ENCODE peak calls at places on chromosomes 1 and 21, in four cellular contexts. Q, Z, H and L are unnamed samples.

GRCh38 chr1:10361515-10361914 is 37.3 kb upstream of the PGD start:
- DNase-seq in Z (no peak), Q (no peak), H (no peak), L (no peak)

GRCh38 chr1:32724678-32725594 is 22.4 kb upstream of the SYNC start:
- DNase-seq in Z (peak; percentile 35), H (peak; percentile 43), Q (peak; percentile 43), L (no peak)

GRCh38 chr1:201218409-201218808 is 27.8 kb downstream of the IGFN1 start:
- DNase-seq in Z (no peak), H (no peak), Q (no peak), L (peak; percentile 88)

GRCh38 chr1:118783095-118783758 is 204.9 kb downstream of the TBX15 start:
- DNase-seq in Z (no peak), H (peak; percentile 38), Q (no peak), L (no peak)

GRCh38 chr21:45826733-45827692 is 154.6 kb upstream of the COL6A1 start:
- DNase-seq in Q (no peak), Z (no peak), H (no peak), L (peak; percentile 79)

GRCh38 chr1:75796376-75797272 is at the start of gene MSH4:
- DNase-seq in Q (peak; percentile 10), H (no peak), Z (no peak), L (no peak)

GRCh38 chr1:55816456-55816794 is 601.3 kb upstream of the USP24 start:
- DNase-seq in H (no peak), Z (no peak), Q (no peak), L (no peak)

GRCh38 chr1:152983743-152984142 is at the start of gene SPRR1A:
- DNase-seq in H (no peak), Q (no peak), Z (no peak), L (no peak)

GRCh38 chr21:26900980-26901379 is 55.8 kb upstream of the ADAMTS1 start:
- DNase-seq in Z (no peak), H (no peak), Q (no peak), L (no peak)

GRCh38 chr1:153509729-153510354 is 25.9 kb downstream of the S100A6 start:
- DNase-seq in Z (no peak), H (peak; percentile 30), Q (no peak), L (no peak)

GRCh38 chr21:42530167-42530518 is 16.5 kb downstream of the SLC37A1 start:
- DNase-seq in Z (no peak), H (no peak), Q (no peak), L (no peak)

GRCh38 chr1:29649375-29650040 is 413.2 kb downstream of the PTPRU start:
- DNase-seq in Q (no peak), Z (no peak), H (no peak), L (peak; percentile 67)

GRCh38 chr1:16120411-16120810 is 35.5 kb downstream of the EPHA2 start:
- DNase-seq in H (no peak), Q (no peak), Z (no peak), L (no peak)

GRCh38 chr1:4553761-4554160 is 100.6 kb upstream of the AJAP1 start:
- DNase-seq in Z (no peak), H (no peak), Q (no peak), L (peak; percentile 64)

GRCh38 chr1:23879809-23880208 is 11.7 kb upstream of the FUCA1 start:
- DNase-seq in H (no peak), Q (no peak), Z (no peak), L (no peak)

GRCh38 chr1:28893403-28894102 is 20.8 kb upstream of the EPB41 start:
- DNase-seq in H (no peak), Q (no peak), Z (no peak), L (peak; percentile 64)

GRCh38 chr1:210384625-210385024 is 55.9 kb downstream of the HHAT start:
- DNase-seq in H (no peak), Z (no peak), Q (no peak), L (no peak)

GRCh38 chr1:51088474-51088873 is 13.6 kb upstream of the C1orf185 start:
- DNase-seq in Z (no peak), H (no peak), Q (no peak), L (no peak)

GRCh38 chr1:44072204-44072603 is 40.9 kb upstream of the SLC6A9 start:
- DNase-seq in H (no peak), Q (no peak), Z (no peak), L (no peak)

GRCh38 chr21:42381347-42381984 is 14.4 kb downstream of the TMPRSS3 start:
- DNase-seq in Q (no peak), Z (peak; percentile 54), H (peak; percentile 72), L (no peak)

GRCh38 chr1:158145173-158145719 is 35.4 kb upstream of the CD1D start:
- DNase-seq in H (peak; percentile 56), Z (peak; percentile 28), Q (peak; percentile 27), L (no peak)

GRCh38 chr1:234970731-234971476 is 157.7 kb downstream of the TOMM20 start:
- DNase-seq in Z (peak; percentile 54), H (peak; percentile 76), Q (peak; percentile 88), L (peak; percentile 94)
- TF ChIP-seq POLR2A in Z (peak; percentile 55), H (peak; percentile 48), Q (no peak), L (no peak)

DNA sequence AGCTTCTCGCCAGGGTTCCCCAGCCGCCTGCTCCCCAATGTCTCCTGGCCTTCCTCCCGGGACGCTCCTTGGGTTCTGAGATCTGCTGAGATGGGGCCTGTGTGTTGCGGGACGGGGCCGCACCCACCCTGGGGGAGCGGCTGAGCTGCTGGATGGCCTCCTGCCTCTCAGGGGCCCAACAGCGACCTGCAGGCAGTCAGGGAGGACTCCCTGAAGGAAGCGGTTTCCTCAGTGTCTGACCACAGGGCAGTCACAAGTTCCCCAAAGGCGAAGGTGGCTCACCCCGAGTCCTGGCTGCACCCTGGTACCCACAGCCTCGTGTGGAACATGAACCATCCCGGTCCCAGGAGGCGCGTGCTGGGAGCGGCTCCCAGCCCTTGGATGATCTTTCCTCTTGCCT is 18.6 kb upstream of the PLCH2 start:
- DNase-seq in Q (no peak), Z (no peak), H (no peak), L (no peak)
- H3K27me3 ChIP-seq in Q (no peaks in the 10 kb centered on the region), Z (no peaks in the 10 kb centered on the region), H (no peaks in the 10 kb centered on the region), L (no peaks in the 10 kb centered on the region)

GRCh38 chr1:150807257-150807637 is 813 bp downstream of the CTSK start:
- DNase-seq in Q (no peak), Z (no peak), H (no peak), L (no peak)

GRCh38 chr1:150807674-150808073 is 386 bp downstream of the CTSK start:
- DNase-seq in H (no peak), Z (no peak), Q (no peak), L (no peak)

GRCh38 chr1:150809651-150810050 is 1.6 kb upstream of the CTSK start:
- DNase-seq in Z (no peak), H (no peak), Q (no peak), L (no peak)

GRCh38 chr1:150808851-150809250 is 791 bp upstream of the CTSK start:
- DNase-seq in Z (no peak), H (no peak), Q (no peak), L (no peak)

DNA sequence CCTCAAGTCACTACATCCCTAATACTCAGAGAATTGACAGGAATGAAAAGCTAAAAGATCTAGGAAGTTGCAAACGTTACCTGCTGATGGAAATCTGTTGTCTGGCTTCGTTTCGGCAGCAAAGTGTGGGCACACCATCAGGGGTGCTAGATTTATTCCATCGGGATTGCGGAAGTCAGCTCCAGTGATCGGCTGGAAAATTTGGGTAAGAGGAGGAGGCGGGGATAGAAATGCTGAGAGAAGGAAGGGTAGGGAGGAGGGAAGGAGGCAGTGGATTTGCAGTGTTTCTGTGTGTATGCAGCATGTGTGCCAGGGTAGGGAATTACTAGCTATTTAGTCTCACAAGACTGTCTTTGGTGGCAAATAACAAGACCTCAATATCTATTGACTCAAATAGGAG is at the start of gene CTSK:
- DNase-seq in Q (peak; percentile 19), Z (no peak), H (no peak), L (no peak)
- TF ChIP-seq POLR2A in Q (no peak), Z (no peak), H (no peak), L (no peak)

DNA sequence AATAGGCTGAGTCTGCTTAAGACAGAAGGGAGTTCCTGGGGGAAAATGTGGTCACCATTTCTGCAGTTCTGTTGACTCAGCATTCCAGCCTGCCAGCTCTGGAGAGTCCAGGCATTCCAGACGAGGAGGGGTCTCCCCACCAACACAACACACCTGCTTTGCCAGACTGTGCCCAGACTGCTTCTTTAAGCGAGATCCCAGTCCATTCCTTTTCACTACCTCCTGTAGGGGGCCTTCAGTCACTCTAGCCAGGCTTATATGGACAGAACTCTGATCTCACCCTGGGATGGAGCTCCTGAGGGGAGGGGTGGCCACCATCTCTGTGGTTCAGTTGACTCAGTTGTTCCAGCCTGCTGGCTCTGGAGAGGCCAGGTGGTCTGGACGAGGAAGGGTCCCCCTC is 48.5 kb downstream of the UBE2U start:
- DNase-seq in Q (no peak), Z (no peak), H (no peak), L (no peak)
- H3K27me3 ChIP-seq in Q (no peaks in the 10 kb centered on the region), Z (no peaks in the 10 kb centered on the region), H (no peaks in the 10 kb centered on the region), L (no peaks in the 10 kb centered on the region)

GRCh38 chr1:2404890-2405511 is 7.4 kb downstream of the PEX10 start:
- DNase-seq in Z (no peak), Q (peak; percentile 46), H (no peak), L (no peak)
- TF ChIP-seq POLR2A in Z (no peak), Q (no peak), H (no peak), L (no peak)

GRCh38 chr1:214188835-214189234 is 92.1 kb upstream of the SMYD2 start:
- DNase-seq in Z (no peak), H (no peak), Q (no peak), L (no peak)
- H3K27me3 ChIP-seq in Z (no peaks in the 10 kb centered on the region), H (no peaks in the 10 kb centered on the region), Q (no peaks in the 10 kb centered on the region), L (no peaks in the 10 kb centered on the region)

DNA sequence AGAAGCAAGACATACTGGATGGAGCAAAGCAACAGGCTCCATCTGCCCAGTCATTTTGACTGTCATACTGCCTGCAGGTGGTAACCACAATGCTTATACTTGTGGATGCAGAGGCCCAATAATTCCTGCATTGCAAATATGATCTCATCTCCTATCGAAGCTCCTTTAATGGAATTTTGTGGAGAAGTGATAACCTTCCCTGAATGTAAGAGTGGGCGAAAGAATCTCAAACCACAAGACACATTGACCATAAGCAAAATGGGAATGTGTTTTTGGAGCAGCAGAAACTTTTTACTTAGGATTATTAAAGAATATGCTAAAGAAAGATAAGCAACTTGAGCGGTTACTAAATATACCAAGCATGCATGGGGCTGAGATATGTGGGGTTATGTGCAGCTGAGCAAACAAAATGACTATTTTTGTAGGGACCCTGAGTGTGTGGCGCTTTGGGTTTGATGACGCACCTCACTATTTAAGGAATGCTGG is 77.4 kb upstream of the BACH1 start:
- DNase-seq in H (no peak), Z (no peak), Q (no peak), L (no peak)
- TF ChIP-seq POLR2A in H (no peak), Z (no peak), Q (no peak), L (no peak)

GRCh38 chr1:24888061-24888970 is 41.8 kb downstream of the RUNX3 start:
- DNase-seq in Q (no peak), H (no peak), Z (peak; percentile 5), L (peak; percentile 82)

GRCh38 chr1:24881034-24881433 is 49.0 kb downstream of the RUNX3 start:
- DNase-seq in Z (no peak), Q (no peak), H (no peak), L (no peak)

GRCh38 chr1:24888971-24889670 is 41.0 kb downstream of the RUNX3 start:
- DNase-seq in Z (no peak), Q (no peak), H (no peak), L (peak; percentile 28)

GRCh38 chr1:24886241-24886640 is 43.8 kb downstream of the RUNX3 start:
- DNase-seq in Z (peak; percentile 4), Q (no peak), H (no peak), L (no peak)

DNA sequence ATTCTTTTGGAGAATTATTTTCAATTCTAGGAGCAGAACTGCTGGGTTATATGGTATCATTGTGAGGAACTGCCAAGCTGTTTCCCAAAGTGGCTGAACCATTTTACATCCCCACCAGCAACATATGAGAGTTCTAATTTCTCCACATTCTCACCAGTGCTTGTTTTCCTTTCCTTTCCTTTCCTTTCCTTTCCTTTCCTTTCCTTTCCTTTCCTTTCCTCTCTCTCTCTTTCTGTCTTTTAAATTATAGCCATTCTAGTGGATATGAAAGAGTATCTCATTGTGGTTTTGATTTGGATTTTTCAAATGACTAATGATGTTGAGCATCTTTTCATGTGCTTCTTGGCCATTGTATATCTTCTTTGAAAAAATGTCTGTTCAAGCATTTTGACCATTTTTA is 45.3 kb downstream of the RUNX3 start:
- DNase-seq in Q (no peak), Z (no peak), H (no peak), L (no peak)
- H3K27me3 ChIP-seq in Q (no peaks in the 10 kb centered on the region), Z (no peaks in the 10 kb centered on the region), H (no peaks in the 10 kb centered on the region), L (no peaks in the 10 kb centered on the region)